ENCODE peak calls at places on chromosomes 2 and 18, in ten cellular contexts. K is brain microvascular endothelial cell; J is HCT116; B is transverse colon; S is kidney epithelial cell; L is colonic mucosa; A is body of pancreas; H is heart left ventricle; E is vagina; G is CD8-positive, alpha-beta T cell. Y is an unnamed sample. For H3K27me3, the result is how much of the 10 kb centered on the place peaks cover.

GRCh38 chr2:105797298-105797819 is 52.6 kb downstream of the NCK2 start:
- DNase-seq in K (no peak), J (no peak), B (no peak), S (no peak), L (no peak), A (no peak), H (no peak), E (no peak), G (peak), Y (peak)

GRCh38 chr2:67945976-67946375 is 116.8 kb downstream of the C1D start:
- DNase-seq in K (no peak), J (no peak), B (no peak), S (no peak), L (no peak), A (no peak), H (no peak), E (no peak), G (no peak), Y (no peak)

GRCh38 chr18:939167-939566 is 34.5 kb downstream of the ADCYAP1 start:
- DNase-seq in K (no peak), J (no peak), B (no peak), S (no peak), L (no peak), A (no peak), H (no peak), E (no peak), G (no peak), Y (peak)

GRCh38 chr2:215332876-215333600 is 21.2 kb downstream of the ATIC start:
- DNase-seq in K (no peak), J (no peak), B (peak), S (peak), L (peak), A (no peak), H (no peak), E (no peak), G (no peak), Y (no peak)

GRCh38 chr18:51110073-51110797 is 80.2 kb downstream of the SMAD4 start:
- DNase-seq in K (peak), J (no peak), B (peak), S (no peak), L (peak), A (peak), H (peak), E (no peak), G (peak), Y (no peak)

GRCh38 chr2:24421668-24422067 is 61.3 kb upstream of the ITSN2 start:
- DNase-seq in K (peak), J (peak), B (peak), S (no peak), L (peak), A (peak), H (peak), E (no peak), G (peak), Y (peak)

GRCh38 chr2:128437181-128437520 is 118.5 kb upstream of the HS6ST1 start:
- DNase-seq in K (no peak), J (no peak), B (no peak), S (no peak), L (no peak), A (peak), H (no peak), E (peak), G (no peak), Y (no peak)

GRCh38 chr2:235500761-235501662 is 7.2 kb downstream of the AGAP1 start:
- DNase-seq in K (peak), J (no peak), B (no peak), S (no peak), L (no peak), A (no peak), H (no peak), E (no peak), G (no peak), Y (peak)

GRCh38 chr2:37774976-37775907 is 103.8 kb upstream of the CDC42EP3 start:
- DNase-seq in K (no peak), J (no peak), B (no peak), S (no peak), L (no peak), A (no peak), H (no peak), E (no peak), G (no peak), Y (peak)

GRCh38 chr2:171625013-171625412 is 62.3 kb upstream of the DYNC1I2 start:
- DNase-seq in K (no peak), J (no peak), B (no peak), S (no peak), L (no peak), A (no peak), H (no peak), E (no peak), G (no peak), Y (no peak)

GRCh38 chr18:6672909-6673308 is 56.6 kb upstream of the ARHGAP28 start:
- DNase-seq in K (no peak), J (no peak), B (no peak), S (no peak), L (no peak), A (no peak), H (no peak), E (no peak), G (no peak), Y (no peak)

GRCh38 chr2:84424152-84424551 is 34.9 kb downstream of the SUCLG1 start:
- DNase-seq in K (no peak), J (no peak), B (no peak), S (no peak), L (no peak), A (no peak), H (no peak), E (no peak), G (no peak), Y (peak)

GRCh38 chr2:9419558-9419957 is 3.8 kb downstream of the ITGB1BP1 start:
- DNase-seq in K (no peak), J (no peak), B (no peak), S (no peak), L (no peak), A (no peak), H (no peak), E (no peak), G (no peak), Y (no peak)

GRCh38 chr2:9418746-9419145 is 4.6 kb downstream of the ITGB1BP1 start:
- DNase-seq in K (no peak), J (no peak), B (no peak), S (no peak), L (no peak), A (no peak), H (no peak), E (no peak), G (no peak), Y (no peak)

GRCh38 chr2:9422321-9423099 is 818 bp downstream of the ITGB1BP1 start:
- DNase-seq in K (no peak), J (peak), B (peak), S (no peak), L (peak), A (peak), H (peak), E (no peak), G (peak), Y (no peak)

GRCh38 chr2:9417725-9418124 is 5.6 kb downstream of the ITGB1BP1 start:
- DNase-seq in K (no peak), J (no peak), B (no peak), S (no peak), L (no peak), A (no peak), H (no peak), E (no peak), G (no peak), Y (no peak)

GRCh38 chr2:9420495-9420894 is 2.8 kb downstream of the ITGB1BP1 start:
- DNase-seq in K (no peak), J (no peak), B (no peak), S (no peak), L (no peak), A (no peak), H (no peak), E (no peak), G (no peak), Y (no peak)
- H3K4me3 ChIP-seq in K (no peak), J (no peak), B (no peak), S (no peak), L (no peak), A (no peak), H (peak), E (no peak), G (no peak), Y (no peak)

GRCh38 chr18:78704960-78705600 is 274.5 kb upstream of the SALL3 start:
- DNase-seq in K (no peak), J (no peak), B (no peak), S (no peak), L (no peak), A (no peak), H (no peak), E (no peak), G (no peak), Y (no peak)

GRCh38 chr18:78699516-78699915 is 280.1 kb upstream of the SALL3 start:
- DNase-seq in K (no peak), J (no peak), B (no peak), S (no peak), L (no peak), A (no peak), H (no peak), E (no peak), G (no peak), Y (no peak)

GRCh38 chr18:78698914-78699313 is 280.7 kb upstream of the SALL3 start:
- DNase-seq in K (no peak), J (no peak), B (no peak), S (no peak), L (no peak), A (no peak), H (no peak), E (no peak), G (no peak), Y (no peak)

GRCh38 chr18:78701753-78702409 is 277.7 kb upstream of the SALL3 start:
- DNase-seq in K (no peak), J (no peak), B (no peak), S (no peak), L (no peak), A (no peak), H (no peak), E (no peak), G (no peak), Y (no peak)

DNA sequence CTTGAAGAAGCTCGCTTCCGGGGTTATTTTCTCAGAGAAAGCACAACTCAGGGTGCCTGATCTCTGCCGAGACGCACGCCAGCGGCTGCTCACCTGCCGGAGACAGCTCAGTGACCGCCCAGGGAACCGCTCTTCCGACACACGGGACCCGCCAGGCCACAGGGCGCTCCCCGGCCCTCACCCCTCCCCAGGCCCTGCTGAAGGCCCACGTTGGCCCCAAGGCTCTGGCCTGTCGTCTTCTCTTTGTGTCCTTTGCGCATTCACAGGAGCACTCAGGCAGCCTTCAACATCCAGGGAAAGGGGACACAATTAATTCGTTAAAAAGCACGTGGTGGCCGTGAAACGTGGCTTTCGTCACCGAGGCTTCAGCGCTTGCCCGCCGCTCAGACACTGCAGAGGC is 276.3 kb upstream of the SALL3 start:
- DNase-seq in K (no peak), J (no peak), B (no peak), S (no peak), L (no peak), A (no peak), H (no peak), E (no peak), G (no peak), Y (no peak)
- H3K27me3 ChIP-seq in K (under half), J (under half), B (under half), S (under half), L (under half), A (under half), H (under half), E (under half), G (under half), Y (under half)

GRCh38 chr2:193963472-193964119 is 1693.4 kb upstream of the SLC39A10 start:
- DNase-seq in K (peak), J (peak), B (no peak), S (peak), L (no peak), A (no peak), H (no peak), E (no peak), G (no peak), Y (peak)
- TF ChIP-seq CTCF in K (peak), J (peak), B (peak), S (peak), L (no peak), A (no peak), H (no peak), E (no peak), G (no peak), Y (peak)

GRCh38 chr2:1799174-1799573 is 54.9 kb upstream of the PXDN start:
- DNase-seq in K (no peak), J (no peak), B (no peak), S (no peak), L (no peak), A (no peak), H (no peak), E (no peak), G (no peak), Y (no peak)
- H3K4me3 ChIP-seq in K (no peak), J (no peak), B (no peak), S (no peak), L (no peak), A (no peak), H (no peak), E (no peak), G (no peak), Y (no peak)

DNA sequence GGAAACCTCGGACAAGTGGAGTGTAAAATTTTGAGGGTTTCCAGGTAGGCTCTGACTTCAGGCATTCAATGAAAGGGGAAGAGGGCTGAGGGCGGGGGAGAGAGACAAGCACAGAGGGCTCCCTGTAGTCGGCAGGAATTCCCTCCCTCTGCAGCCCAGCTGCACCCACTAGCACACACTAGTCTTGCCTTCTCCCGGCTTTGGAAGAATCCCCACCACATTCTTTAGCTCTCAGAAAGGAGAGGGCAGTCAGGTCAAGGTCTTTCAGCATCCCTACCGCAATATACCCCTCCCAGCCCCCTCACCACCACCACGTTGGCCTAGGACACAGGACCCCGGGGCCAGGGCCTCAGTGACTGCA is 9.7 kb upstream of the SATB2 start:
- DNase-seq in K (no peak), J (no peak), B (no peak), S (no peak), L (peak), A (no peak), H (no peak), E (no peak), G (no peak), Y (no peak)
- H3K27me3 ChIP-seq in K (half or more), J (under half), B (half or more), S (half or more), L (under half), A (under half), H (half or more), E (under half), G (half or more), Y (half or more)

GRCh38 chr2:30691948-30692828 is 115.1 kb downstream of the CAPN13 start:
- DNase-seq in K (no peak), J (no peak), B (no peak), S (no peak), L (no peak), A (no peak), H (no peak), E (no peak), G (no peak), Y (no peak)
- TF ChIP-seq CTCF in K (peak), J (peak), B (no peak), S (peak), L (no peak), A (no peak), H (peak), E (no peak), G (no peak), Y (peak)